ENCODE peak calls at places on chromosomes 5 and 9, in nine cellular contexts. One of them, this sample, is unnamed.

GRCh38 chr5:140148508-140148907 is 22.8 kb downstream of the IGIP start:
- DNase-seq in NCI-H2029: no peak
- DNase-seq in C1 segment of cervical spinal cord: no peak
- DNase-seq in activated T-cell treated with anti-CD3 and anti-CD28 coated beads, Interleukin-2, amount 50 U/mL, for 72 hours: no peak
- DNase-seq in astrocyte of the spinal cord: no peak
- DNase-seq in effector memory CD4-positive, alpha-beta T cell: no peak
- DNase-seq in hypothalamus: no peak
- DNase-seq in GM13977: no peak
- DNase-seq in effector CD4-positive, alpha-beta T cell: no peak
- DNase-seq in this sample: no peak

GRCh38 chr9:136710543-136710942 is 1.8 kb upstream of the DIPK1B start:
- DNase-seq in NCI-H2029: no peak
- DNase-seq in C1 segment of cervical spinal cord: no peak
- DNase-seq in activated T-cell treated with anti-CD3 and anti-CD28 coated beads, Interleukin-2, amount 50 U/mL, for 72 hours: no peak
- DNase-seq in astrocyte of the spinal cord: no peak
- DNase-seq in effector memory CD4-positive, alpha-beta T cell: no peak
- DNase-seq in hypothalamus: no peak
- DNase-seq in GM13977: no peak
- DNase-seq in effector CD4-positive, alpha-beta T cell: no peak
- DNase-seq in this sample: no peak

GRCh38 chr5:174514983-174515394 is 209.4 kb upstream of the MSX2 start:
- DNase-seq in NCI-H2029: no peak
- DNase-seq in C1 segment of cervical spinal cord: peak
- DNase-seq in activated T-cell treated with anti-CD3 and anti-CD28 coated beads, Interleukin-2, amount 50 U/mL, for 72 hours: no peak
- DNase-seq in astrocyte of the spinal cord: no peak
- DNase-seq in effector memory CD4-positive, alpha-beta T cell: no peak
- DNase-seq in hypothalamus: no peak
- DNase-seq in GM13977: no peak
- DNase-seq in effector CD4-positive, alpha-beta T cell: no peak
- DNase-seq in this sample: no peak

GRCh38 chr9:104091028-104091590 is 3.0 kb upstream of the SMC2 start:
- DNase-seq in NCI-H2029: peak
- DNase-seq in C1 segment of cervical spinal cord: no peak
- DNase-seq in activated T-cell treated with anti-CD3 and anti-CD28 coated beads, Interleukin-2, amount 50 U/mL, for 72 hours: no peak
- DNase-seq in astrocyte of the spinal cord: peak
- DNase-seq in effector memory CD4-positive, alpha-beta T cell: no peak
- DNase-seq in hypothalamus: no peak
- DNase-seq in GM13977: no peak
- DNase-seq in effector CD4-positive, alpha-beta T cell: no peak
- DNase-seq in this sample: no peak

GRCh38 chr9:123305879-123306278 is 37.5 kb upstream of the STRBP start:
- DNase-seq in NCI-H2029: no peak
- DNase-seq in C1 segment of cervical spinal cord: no peak
- DNase-seq in activated T-cell treated with anti-CD3 and anti-CD28 coated beads, Interleukin-2, amount 50 U/mL, for 72 hours: no peak
- DNase-seq in astrocyte of the spinal cord: no peak
- DNase-seq in effector memory CD4-positive, alpha-beta T cell: no peak
- DNase-seq in hypothalamus: no peak
- DNase-seq in GM13977: no peak
- DNase-seq in effector CD4-positive, alpha-beta T cell: no peak
- DNase-seq in this sample: no peak

GRCh38 chr5:134877159-134877558 is 3.0 kb downstream of the TXNDC15 start:
- DNase-seq in NCI-H2029: no peak
- DNase-seq in C1 segment of cervical spinal cord: no peak
- DNase-seq in activated T-cell treated with anti-CD3 and anti-CD28 coated beads, Interleukin-2, amount 50 U/mL, for 72 hours: no peak
- DNase-seq in astrocyte of the spinal cord: no peak
- DNase-seq in effector memory CD4-positive, alpha-beta T cell: no peak
- DNase-seq in hypothalamus: no peak
- DNase-seq in GM13977: peak
- DNase-seq in effector CD4-positive, alpha-beta T cell: no peak
- DNase-seq in this sample: peak

GRCh38 chr5:5473224-5473623 is 50.7 kb downstream of the ICE1 start:
- DNase-seq in NCI-H2029: no peak
- DNase-seq in C1 segment of cervical spinal cord: no peak
- DNase-seq in activated T-cell treated with anti-CD3 and anti-CD28 coated beads, Interleukin-2, amount 50 U/mL, for 72 hours: no peak
- DNase-seq in astrocyte of the spinal cord: no peak
- DNase-seq in effector memory CD4-positive, alpha-beta T cell: no peak
- DNase-seq in hypothalamus: no peak
- DNase-seq in GM13977: no peak
- DNase-seq in effector CD4-positive, alpha-beta T cell: no peak
- DNase-seq in this sample: no peak

GRCh38 chr5:110634475-110634874 is 92.0 kb downstream of the TMEM232 start:
- DNase-seq in NCI-H2029: no peak
- DNase-seq in C1 segment of cervical spinal cord: no peak
- DNase-seq in activated T-cell treated with anti-CD3 and anti-CD28 coated beads, Interleukin-2, amount 50 U/mL, for 72 hours: no peak
- DNase-seq in astrocyte of the spinal cord: no peak
- DNase-seq in effector memory CD4-positive, alpha-beta T cell: no peak
- DNase-seq in hypothalamus: no peak
- DNase-seq in GM13977: no peak
- DNase-seq in effector CD4-positive, alpha-beta T cell: no peak
- DNase-seq in this sample: no peak

GRCh38 chr5:65479527-65479926 is 2.2 kb downstream of the ADAMTS6 start:
- DNase-seq in NCI-H2029: no peak
- DNase-seq in C1 segment of cervical spinal cord: no peak
- DNase-seq in activated T-cell treated with anti-CD3 and anti-CD28 coated beads, Interleukin-2, amount 50 U/mL, for 72 hours: no peak
- DNase-seq in astrocyte of the spinal cord: no peak
- DNase-seq in effector memory CD4-positive, alpha-beta T cell: no peak
- DNase-seq in hypothalamus: no peak
- DNase-seq in GM13977: no peak
- DNase-seq in effector CD4-positive, alpha-beta T cell: no peak
- DNase-seq in this sample: no peak

GRCh38 chr5:174837919-174838902 is 113.8 kb downstream of the MSX2 start:
- DNase-seq in NCI-H2029: no peak
- DNase-seq in C1 segment of cervical spinal cord: peak
- DNase-seq in activated T-cell treated with anti-CD3 and anti-CD28 coated beads, Interleukin-2, amount 50 U/mL, for 72 hours: no peak
- DNase-seq in astrocyte of the spinal cord: peak
- DNase-seq in effector memory CD4-positive, alpha-beta T cell: no peak
- DNase-seq in hypothalamus: no peak
- DNase-seq in GM13977: no peak
- DNase-seq in effector CD4-positive, alpha-beta T cell: no peak
- DNase-seq in this sample: no peak

GRCh38 chr5:180605554-180606214 is 14.4 kb upstream of the SCGB3A1 start:
- DNase-seq in NCI-H2029: peak
- DNase-seq in C1 segment of cervical spinal cord: no peak
- DNase-seq in activated T-cell treated with anti-CD3 and anti-CD28 coated beads, Interleukin-2, amount 50 U/mL, for 72 hours: peak
- DNase-seq in astrocyte of the spinal cord: peak
- DNase-seq in effector memory CD4-positive, alpha-beta T cell: no peak
- DNase-seq in hypothalamus: no peak
- DNase-seq in GM13977: peak
- DNase-seq in effector CD4-positive, alpha-beta T cell: peak
- DNase-seq in this sample: peak

GRCh38 chr9:116039312-116039711 is 114.3 kb upstream of the PAPPA start:
- DNase-seq in NCI-H2029: no peak
- DNase-seq in C1 segment of cervical spinal cord: no peak
- DNase-seq in activated T-cell treated with anti-CD3 and anti-CD28 coated beads, Interleukin-2, amount 50 U/mL, for 72 hours: no peak
- DNase-seq in astrocyte of the spinal cord: no peak
- DNase-seq in effector memory CD4-positive, alpha-beta T cell: no peak
- DNase-seq in hypothalamus: no peak
- DNase-seq in GM13977: no peak
- DNase-seq in effector CD4-positive, alpha-beta T cell: no peak
- DNase-seq in this sample: no peak

GRCh38 chr5:55146080-55146479 is 13.9 kb upstream of the GPX8 start:
- DNase-seq in NCI-H2029: no peak
- DNase-seq in C1 segment of cervical spinal cord: no peak
- DNase-seq in activated T-cell treated with anti-CD3 and anti-CD28 coated beads, Interleukin-2, amount 50 U/mL, for 72 hours: no peak
- DNase-seq in astrocyte of the spinal cord: no peak
- DNase-seq in effector memory CD4-positive, alpha-beta T cell: no peak
- DNase-seq in hypothalamus: no peak
- DNase-seq in GM13977: no peak
- DNase-seq in effector CD4-positive, alpha-beta T cell: no peak
- DNase-seq in this sample: no peak

GRCh38 chr5:119345861-119346260 is 10.0 kb upstream of the TNFAIP8 start:
- DNase-seq in NCI-H2029: no peak
- DNase-seq in C1 segment of cervical spinal cord: no peak
- DNase-seq in activated T-cell treated with anti-CD3 and anti-CD28 coated beads, Interleukin-2, amount 50 U/mL, for 72 hours: no peak
- DNase-seq in astrocyte of the spinal cord: no peak
- DNase-seq in effector memory CD4-positive, alpha-beta T cell: no peak
- DNase-seq in hypothalamus: no peak
- DNase-seq in GM13977: no peak
- DNase-seq in effector CD4-positive, alpha-beta T cell: no peak
- DNase-seq in this sample: no peak

GRCh38 chr5:133926960-133927615 is 41.3 kb downstream of the C5orf15 start:
- DNase-seq in NCI-H2029: no peak
- DNase-seq in C1 segment of cervical spinal cord: no peak
- DNase-seq in activated T-cell treated with anti-CD3 and anti-CD28 coated beads, Interleukin-2, amount 50 U/mL, for 72 hours: no peak
- DNase-seq in astrocyte of the spinal cord: no peak
- DNase-seq in effector memory CD4-positive, alpha-beta T cell: no peak
- DNase-seq in hypothalamus: no peak
- DNase-seq in GM13977: no peak
- DNase-seq in effector CD4-positive, alpha-beta T cell: no peak
- DNase-seq in this sample: no peak

GRCh38 chr5:78361226-78361993 is 993 bp downstream of the SCAMP1 start:
- DNase-seq in NCI-H2029: peak
- DNase-seq in C1 segment of cervical spinal cord: peak
- DNase-seq in activated T-cell treated with anti-CD3 and anti-CD28 coated beads, Interleukin-2, amount 50 U/mL, for 72 hours: no peak
- DNase-seq in astrocyte of the spinal cord: peak
- DNase-seq in effector memory CD4-positive, alpha-beta T cell: no peak
- DNase-seq in hypothalamus: peak
- DNase-seq in GM13977: peak
- DNase-seq in effector CD4-positive, alpha-beta T cell: no peak
- DNase-seq in this sample: peak

GRCh38 chr5:160242140-160242539 is 12.8 kb downstream of the FABP6 start:
- DNase-seq in NCI-H2029: no peak
- DNase-seq in C1 segment of cervical spinal cord: no peak
- DNase-seq in activated T-cell treated with anti-CD3 and anti-CD28 coated beads, Interleukin-2, amount 50 U/mL, for 72 hours: no peak
- DNase-seq in astrocyte of the spinal cord: no peak
- DNase-seq in effector memory CD4-positive, alpha-beta T cell: no peak
- DNase-seq in hypothalamus: no peak
- DNase-seq in GM13977: no peak
- DNase-seq in effector CD4-positive, alpha-beta T cell: no peak
- DNase-seq in this sample: no peak

GRCh38 chr5:143170104-143170503 is 233.4 kb downstream of the NR3C1 start:
- DNase-seq in NCI-H2029: no peak
- DNase-seq in C1 segment of cervical spinal cord: no peak
- DNase-seq in activated T-cell treated with anti-CD3 and anti-CD28 coated beads, Interleukin-2, amount 50 U/mL, for 72 hours: no peak
- DNase-seq in astrocyte of the spinal cord: no peak
- DNase-seq in effector memory CD4-positive, alpha-beta T cell: no peak
- DNase-seq in hypothalamus: no peak
- DNase-seq in GM13977: no peak
- DNase-seq in effector CD4-positive, alpha-beta T cell: no peak
- DNase-seq in this sample: no peak

GRCh38 chr5:89417990-89418820 is 535.2 kb upstream of the MEF2C start:
- DNase-seq in NCI-H2029: no peak
- DNase-seq in C1 segment of cervical spinal cord: no peak
- DNase-seq in activated T-cell treated with anti-CD3 and anti-CD28 coated beads, Interleukin-2, amount 50 U/mL, for 72 hours: no peak
- DNase-seq in astrocyte of the spinal cord: peak
- DNase-seq in effector memory CD4-positive, alpha-beta T cell: no peak
- DNase-seq in hypothalamus: no peak
- DNase-seq in GM13977: no peak
- DNase-seq in effector CD4-positive, alpha-beta T cell: no peak
- DNase-seq in this sample: no peak

GRCh38 chr9:36779582-36779981 is 206.9 kb downstream of the MELK start:
- DNase-seq in NCI-H2029: no peak
- DNase-seq in C1 segment of cervical spinal cord: no peak
- DNase-seq in activated T-cell treated with anti-CD3 and anti-CD28 coated beads, Interleukin-2, amount 50 U/mL, for 72 hours: no peak
- DNase-seq in astrocyte of the spinal cord: no peak
- DNase-seq in effector memory CD4-positive, alpha-beta T cell: no peak
- DNase-seq in hypothalamus: no peak
- DNase-seq in GM13977: no peak
- DNase-seq in effector CD4-positive, alpha-beta T cell: no peak
- DNase-seq in this sample: no peak

GRCh38 chr5:124754206-124754927 is 7.9 kb upstream of the ZNF608 start:
- DNase-seq in NCI-H2029: peak
- DNase-seq in C1 segment of cervical spinal cord: no peak
- DNase-seq in activated T-cell treated with anti-CD3 and anti-CD28 coated beads, Interleukin-2, amount 50 U/mL, for 72 hours: no peak
- DNase-seq in astrocyte of the spinal cord: no peak
- DNase-seq in effector memory CD4-positive, alpha-beta T cell: no peak
- DNase-seq in hypothalamus: no peak
- DNase-seq in GM13977: no peak
- DNase-seq in effector CD4-positive, alpha-beta T cell: no peak
- DNase-seq in this sample: no peak

GRCh38 chr5:180142008-180142803 is 66.8 kb downstream of the RASGEF1C start:
- DNase-seq in NCI-H2029: no peak
- DNase-seq in C1 segment of cervical spinal cord: no peak
- DNase-seq in activated T-cell treated with anti-CD3 and anti-CD28 coated beads, Interleukin-2, amount 50 U/mL, for 72 hours: no peak
- DNase-seq in astrocyte of the spinal cord: no peak
- DNase-seq in effector memory CD4-positive, alpha-beta T cell: no peak
- DNase-seq in hypothalamus: no peak
- DNase-seq in GM13977: no peak
- DNase-seq in effector CD4-positive, alpha-beta T cell: no peak
- DNase-seq in this sample: no peak

GRCh38 chr5:122907238-122907637 is 61.8 kb downstream of the SNX24 start:
- DNase-seq in NCI-H2029: no peak
- DNase-seq in C1 segment of cervical spinal cord: no peak
- DNase-seq in activated T-cell treated with anti-CD3 and anti-CD28 coated beads, Interleukin-2, amount 50 U/mL, for 72 hours: no peak
- DNase-seq in astrocyte of the spinal cord: peak
- DNase-seq in effector memory CD4-positive, alpha-beta T cell: no peak
- DNase-seq in hypothalamus: no peak
- DNase-seq in GM13977: no peak
- DNase-seq in effector CD4-positive, alpha-beta T cell: no peak
- DNase-seq in this sample: no peak

GRCh38 chr9:77707696-77708095 is 59.6 kb upstream of the GNA14 start:
- DNase-seq in NCI-H2029: no peak
- DNase-seq in C1 segment of cervical spinal cord: no peak
- DNase-seq in activated T-cell treated with anti-CD3 and anti-CD28 coated beads, Interleukin-2, amount 50 U/mL, for 72 hours: no peak
- DNase-seq in astrocyte of the spinal cord: peak
- DNase-seq in effector memory CD4-positive, alpha-beta T cell: no peak
- DNase-seq in hypothalamus: no peak
- DNase-seq in GM13977: no peak
- DNase-seq in effector CD4-positive, alpha-beta T cell: no peak
- DNase-seq in this sample: no peak

GRCh38 chr5:131533844-131534243 is 101.2 kb downstream of the RAPGEF6 start:
- DNase-seq in NCI-H2029: no peak
- DNase-seq in C1 segment of cervical spinal cord: no peak
- DNase-seq in activated T-cell treated with anti-CD3 and anti-CD28 coated beads, Interleukin-2, amount 50 U/mL, for 72 hours: no peak
- DNase-seq in astrocyte of the spinal cord: no peak
- DNase-seq in effector memory CD4-positive, alpha-beta T cell: no peak
- DNase-seq in hypothalamus: no peak
- DNase-seq in GM13977: no peak
- DNase-seq in effector CD4-positive, alpha-beta T cell: no peak
- DNase-seq in this sample: no peak

GRCh38 chr9:134809296-134809695 is 71.3 kb upstream of the FCN2 start:
- DNase-seq in NCI-H2029: no peak
- DNase-seq in C1 segment of cervical spinal cord: no peak
- DNase-seq in activated T-cell treated with anti-CD3 and anti-CD28 coated beads, Interleukin-2, amount 50 U/mL, for 72 hours: no peak
- DNase-seq in astrocyte of the spinal cord: no peak
- DNase-seq in effector memory CD4-positive, alpha-beta T cell: no peak
- DNase-seq in hypothalamus: no peak
- DNase-seq in GM13977: no peak
- DNase-seq in effector CD4-positive, alpha-beta T cell: no peak
- DNase-seq in this sample: no peak

GRCh38 chr9:95778957-95779356 is 96.5 kb upstream of the ERCC6L2 start:
- DNase-seq in NCI-H2029: no peak
- DNase-seq in C1 segment of cervical spinal cord: no peak
- DNase-seq in activated T-cell treated with anti-CD3 and anti-CD28 coated beads, Interleukin-2, amount 50 U/mL, for 72 hours: no peak
- DNase-seq in astrocyte of the spinal cord: peak
- DNase-seq in effector memory CD4-positive, alpha-beta T cell: no peak
- DNase-seq in hypothalamus: no peak
- DNase-seq in GM13977: no peak
- DNase-seq in effector CD4-positive, alpha-beta T cell: no peak
- DNase-seq in this sample: no peak

GRCh38 chr9:16344343-16344742 is 526.1 kb downstream of the BNC2 start:
- DNase-seq in NCI-H2029: no peak
- DNase-seq in C1 segment of cervical spinal cord: no peak
- DNase-seq in activated T-cell treated with anti-CD3 and anti-CD28 coated beads, Interleukin-2, amount 50 U/mL, for 72 hours: no peak
- DNase-seq in astrocyte of the spinal cord: peak
- DNase-seq in effector memory CD4-positive, alpha-beta T cell: no peak
- DNase-seq in hypothalamus: no peak
- DNase-seq in GM13977: no peak
- DNase-seq in effector CD4-positive, alpha-beta T cell: no peak
- DNase-seq in this sample: no peak

GRCh38 chr5:129161830-129162229 is 67.3 kb downstream of the ISOC1 start:
- DNase-seq in NCI-H2029: no peak
- DNase-seq in C1 segment of cervical spinal cord: no peak
- DNase-seq in activated T-cell treated with anti-CD3 and anti-CD28 coated beads, Interleukin-2, amount 50 U/mL, for 72 hours: no peak
- DNase-seq in astrocyte of the spinal cord: no peak
- DNase-seq in effector memory CD4-positive, alpha-beta T cell: no peak
- DNase-seq in hypothalamus: no peak
- DNase-seq in GM13977: no peak
- DNase-seq in effector CD4-positive, alpha-beta T cell: no peak
- DNase-seq in this sample: no peak

GRCh38 chr5:96278995-96279394 is 154.1 kb downstream of the PCSK1 start:
- DNase-seq in NCI-H2029: no peak
- DNase-seq in C1 segment of cervical spinal cord: no peak
- DNase-seq in activated T-cell treated with anti-CD3 and anti-CD28 coated beads, Interleukin-2, amount 50 U/mL, for 72 hours: no peak
- DNase-seq in astrocyte of the spinal cord: no peak
- DNase-seq in effector memory CD4-positive, alpha-beta T cell: no peak
- DNase-seq in hypothalamus: no peak
- DNase-seq in GM13977: no peak
- DNase-seq in effector CD4-positive, alpha-beta T cell: no peak
- DNase-seq in this sample: no peak

GRCh38 chr9:131740898-131741297 is 1.0 kb upstream of the RAPGEF1 start:
- DNase-seq in NCI-H2029: no peak
- DNase-seq in C1 segment of cervical spinal cord: no peak
- DNase-seq in activated T-cell treated with anti-CD3 and anti-CD28 coated beads, Interleukin-2, amount 50 U/mL, for 72 hours: no peak
- DNase-seq in astrocyte of the spinal cord: no peak
- DNase-seq in effector memory CD4-positive, alpha-beta T cell: no peak
- DNase-seq in hypothalamus: no peak
- DNase-seq in GM13977: no peak
- DNase-seq in effector CD4-positive, alpha-beta T cell: no peak
- DNase-seq in this sample: no peak